ENCODE peak calls at places on chromosomes 12 and 14, in four cellular contexts. One of them, this sample, is unnamed.

GRCh38 chr12:117113231-117113630 is 14.0 kb upstream of the TESC start:
- DNase-seq in NCI-H526 treated with DMSO at 0.1 percent for 48 hours: no peak
- DNase-seq in epithelial cell of esophagus: no peak
- DNase-seq in activated naive CD8-positive, alpha-beta T cell treated with anti-CD3 and anti-CD28 coated beads, Interleukin-2, amount 10 ng/mL, durations not matched to agents 7 days and 5 days: no peak
- DNase-seq in this sample: no peak

GRCh38 chr12:62519043-62519442 is 52.4 kb downstream of the MON2 start:
- DNase-seq in NCI-H526 treated with DMSO at 0.1 percent for 48 hours: no peak
- DNase-seq in epithelial cell of esophagus: no peak
- DNase-seq in activated naive CD8-positive, alpha-beta T cell treated with anti-CD3 and anti-CD28 coated beads, Interleukin-2, amount 10 ng/mL, durations not matched to agents 7 days and 5 days: no peak
- DNase-seq in this sample: no peak

GRCh38 chr12:83092101-83092500 is 405.4 kb downstream of the TMTC2 start:
- DNase-seq in activated naive CD8-positive, alpha-beta T cell treated with anti-CD3 and anti-CD28 coated beads, Interleukin-2, amount 10 ng/mL, durations not matched to agents 7 days and 5 days: no peak
- DNase-seq in NCI-H526 treated with DMSO at 0.1 percent for 48 hours: no peak
- DNase-seq in epithelial cell of esophagus: no peak
- DNase-seq in this sample: no peak

GRCh38 chr12:91562476-91562875 is 379.9 kb upstream of the DCN start:
- DNase-seq in epithelial cell of esophagus: no peak
- DNase-seq in activated naive CD8-positive, alpha-beta T cell treated with anti-CD3 and anti-CD28 coated beads, Interleukin-2, amount 10 ng/mL, durations not matched to agents 7 days and 5 days: no peak
- DNase-seq in NCI-H526 treated with DMSO at 0.1 percent for 48 hours: no peak
- DNase-seq in this sample: no peak

GRCh38 chr14:70655110-70655826 is 13.6 kb downstream of the TTC9 start:
- DNase-seq in activated naive CD8-positive, alpha-beta T cell treated with anti-CD3 and anti-CD28 coated beads, Interleukin-2, amount 10 ng/mL, durations not matched to agents 7 days and 5 days: peak; percentile 61
- DNase-seq in epithelial cell of esophagus: no peak
- DNase-seq in NCI-H526 treated with DMSO at 0.1 percent for 48 hours: no peak
- DNase-seq in this sample: no peak

GRCh38 chr14:22846811-22847307 is 10.5 kb downstream of the MMP14 start:
- DNase-seq in epithelial cell of esophagus: no peak
- DNase-seq in activated naive CD8-positive, alpha-beta T cell treated with anti-CD3 and anti-CD28 coated beads, Interleukin-2, amount 10 ng/mL, durations not matched to agents 7 days and 5 days: no peak
- DNase-seq in NCI-H526 treated with DMSO at 0.1 percent for 48 hours: no peak
- DNase-seq in this sample: no peak

GRCh38 chr14:63480599-63480998 is 62.6 kb downstream of the PPP2R5E start:
- DNase-seq in activated naive CD8-positive, alpha-beta T cell treated with anti-CD3 and anti-CD28 coated beads, Interleukin-2, amount 10 ng/mL, durations not matched to agents 7 days and 5 days: no peak
- DNase-seq in epithelial cell of esophagus: no peak
- DNase-seq in NCI-H526 treated with DMSO at 0.1 percent for 48 hours: no peak
- DNase-seq in this sample: no peak

GRCh38 chr12:126967152-126967551 is 1299.8 kb upstream of the TMEM132C start:
- DNase-seq in NCI-H526 treated with DMSO at 0.1 percent for 48 hours: no peak
- DNase-seq in epithelial cell of esophagus: no peak
- DNase-seq in activated naive CD8-positive, alpha-beta T cell treated with anti-CD3 and anti-CD28 coated beads, Interleukin-2, amount 10 ng/mL, durations not matched to agents 7 days and 5 days: no peak
- DNase-seq in this sample: no peak

GRCh38 chr12:107244584-107244983 is 151.2 kb upstream of the CRY1 start:
- DNase-seq in epithelial cell of esophagus: no peak
- DNase-seq in NCI-H526 treated with DMSO at 0.1 percent for 48 hours: no peak
- DNase-seq in activated naive CD8-positive, alpha-beta T cell treated with anti-CD3 and anti-CD28 coated beads, Interleukin-2, amount 10 ng/mL, durations not matched to agents 7 days and 5 days: no peak
- DNase-seq in this sample: no peak

GRCh38 chr14:58426819-58427288 is 477 bp downstream of the TIMM9 start:
- DNase-seq in epithelial cell of esophagus: peak; percentile 59
- DNase-seq in NCI-H526 treated with DMSO at 0.1 percent for 48 hours: peak; percentile 77
- DNase-seq in activated naive CD8-positive, alpha-beta T cell treated with anti-CD3 and anti-CD28 coated beads, Interleukin-2, amount 10 ng/mL, durations not matched to agents 7 days and 5 days: peak; percentile 60
- DNase-seq in this sample: peak; percentile 93

GRCh38 chr14:70265422-70265821 is 76.7 kb upstream of the SLC8A3 start:
- DNase-seq in activated naive CD8-positive, alpha-beta T cell treated with anti-CD3 and anti-CD28 coated beads, Interleukin-2, amount 10 ng/mL, durations not matched to agents 7 days and 5 days: no peak
- DNase-seq in NCI-H526 treated with DMSO at 0.1 percent for 48 hours: no peak
- DNase-seq in epithelial cell of esophagus: no peak
- DNase-seq in this sample: no peak

GRCh38 chr14:94904636-94905035 is 134.7 kb upstream of the GSC start:
- DNase-seq in epithelial cell of esophagus: no peak
- DNase-seq in NCI-H526 treated with DMSO at 0.1 percent for 48 hours: no peak
- DNase-seq in activated naive CD8-positive, alpha-beta T cell treated with anti-CD3 and anti-CD28 coated beads, Interleukin-2, amount 10 ng/mL, durations not matched to agents 7 days and 5 days: no peak
- DNase-seq in this sample: no peak

GRCh38 chr12:15563683-15564082 is 225.5 kb downstream of the EPS8 start:
- DNase-seq in NCI-H526 treated with DMSO at 0.1 percent for 48 hours: no peak
- DNase-seq in epithelial cell of esophagus: peak; percentile 68
- DNase-seq in activated naive CD8-positive, alpha-beta T cell treated with anti-CD3 and anti-CD28 coated beads, Interleukin-2, amount 10 ng/mL, durations not matched to agents 7 days and 5 days: no peak
- DNase-seq in this sample: no peak

GRCh38 chr12:52907092-52907810 is 2.4 kb upstream of the KRT8 start:
- DNase-seq in activated naive CD8-positive, alpha-beta T cell treated with anti-CD3 and anti-CD28 coated beads, Interleukin-2, amount 10 ng/mL, durations not matched to agents 7 days and 5 days: no peak
- DNase-seq in epithelial cell of esophagus: peak; percentile 81
- DNase-seq in NCI-H526 treated with DMSO at 0.1 percent for 48 hours: peak; percentile 49
- DNase-seq in this sample: no peak

GRCh38 chr14:38405851-38406630 is 150.1 kb upstream of the CLEC14A start:
- DNase-seq in epithelial cell of esophagus: no peak
- DNase-seq in NCI-H526 treated with DMSO at 0.1 percent for 48 hours: peak; percentile 73
- DNase-seq in activated naive CD8-positive, alpha-beta T cell treated with anti-CD3 and anti-CD28 coated beads, Interleukin-2, amount 10 ng/mL, durations not matched to agents 7 days and 5 days: no peak
- DNase-seq in this sample: peak; percentile 51